ENCODE peak calls at places on chromosomes 13 and 19, in six cellular contexts. O is neuronal stem cell, V is IMR-90, W is mesenchymal stem cell, R is H1, B is trophoblast cell. D is an unnamed sample.
A peak's percentile ranks its signal among the peaks of the same experiment; 100 is the strongest.

GRCh38 chr13:24194447-24194846 is 33.9 kb downstream of the SPATA13 start:
- DNase-seq in O (no peak), V (no peak), W (no peak), R (no peak), B (peak; percentile 22), D (no peak)

GRCh38 chr19:56678205-56678604 is 6.6 kb upstream of the ZNF835 start:
- DNase-seq in O (no peak), V (no peak), W (no peak), R (no peak), B (no peak), D (no peak)

GRCh38 chr19:16764793-16765433 is 45.3 kb downstream of the NWD1 start:
- DNase-seq in O (no peak), V (no peak), W (no peak), R (no peak), B (peak; percentile 35), D (no peak)

GRCh38 chr13:43153436-43154082 is 130.2 kb downstream of the DNAJC15 start:
- DNase-seq in O (no peak), V (peak; percentile 44), W (peak; percentile 82), R (no peak), B (peak; percentile 99), D (no peak)

GRCh38 chr13:102233566-102234208 is 168.2 kb downstream of the FGF14 start:
- DNase-seq in O (no peak), V (no peak), W (no peak), R (no peak), B (no peak), D (no peak)

GRCh38 chr19:16887353-16888265 is 1.2 kb upstream of the F2RL3 start:
- DNase-seq in O (no peak), V (no peak), W (peak; percentile 76), R (no peak), B (no peak), D (no peak)

GRCh38 chr13:48739346-48740037 is 85.8 kb downstream of the CYSLTR2 start:
- DNase-seq in O (no peak), V (peak; percentile 47), W (peak; percentile 51), R (no peak), B (no peak), D (no peak)

GRCh38 chr19:39416152-39416551 is 3.7 kb downstream of the PLEKHG2 start:
- DNase-seq in O (no peak), V (no peak), W (no peak), R (no peak), B (no peak), D (no peak)

GRCh38 chr19:38043649-38044144 is 136.7 kb downstream of the SIPA1L3 start:
- DNase-seq in O (no peak), V (no peak), W (no peak), R (no peak), B (no peak), D (no peak)

GRCh38 chr13:48783831-48784230 is 130.1 kb downstream of the CYSLTR2 start:
- DNase-seq in O (no peak), V (no peak), W (no peak), R (no peak), B (peak; percentile 62), D (no peak)

GRCh38 chr13:36421447-36421846 is 10.8 kb upstream of the CCNA1 start:
- DNase-seq in O (no peak), V (no peak), W (no peak), R (no peak), B (no peak), D (no peak)

GRCh38 chr13:77595166-77595810 is 59.8 kb downstream of the SCEL start:
- DNase-seq in O (no peak), V (no peak), W (no peak), R (no peak), B (no peak), D (no peak)

GRCh38 chr19:872266-872951 is 12.9 kb downstream of the CFD start:
- DNase-seq in O (no peak), V (peak; percentile 38), W (peak; percentile 65), R (no peak), B (peak; percentile 65), D (peak; percentile 94)

GRCh38 chr13:27921961-27922910 is 2.4 kb downstream of the PDX1 start:
- DNase-seq in O (peak; percentile 9), V (no peak), W (no peak), R (no peak), B (no peak), D (peak; percentile 38)

GRCh38 chr13:79995334-79995733 is 345.6 kb downstream of the SPRY2 start:
- DNase-seq in O (no peak), V (peak; percentile 85), W (peak; percentile 83), R (no peak), B (no peak), D (no peak)

GRCh38 chr13:35785563-35786327 is 309.3 kb upstream of the MAB21L1 start:
- DNase-seq in O (no peak), V (no peak), W (no peak), R (no peak), B (no peak), D (no peak)

GRCh38 chr13:66461021-66461420 is 769.1 kb downstream of the PCDH9 start:
- DNase-seq in O (no peak), V (peak; percentile 54), W (no peak), R (no peak), B (no peak), D (no peak)

GRCh38 chr13:113897161-113897560 is 33.3 kb upstream of the GAS6 start:
- DNase-seq in O (no peak), V (peak; percentile 98), W (peak; percentile 93), R (no peak), B (peak; percentile 69), D (no peak)

GRCh38 chr19:34365463-34366401 is 736 bp downstream of the GPI start:
- DNase-seq in O (no peak), V (peak; percentile 32), W (peak; percentile 54), R (no peak), B (peak; percentile 26), D (peak; percentile 36)

GRCh38 chr19:48806518-48806817 is 4.4 kb downstream of the BCAT2 start:
- DNase-seq in O (no peak), V (no peak), W (no peak), R (no peak), B (peak; percentile 74), D (peak; percentile 83)

GRCh38 chr19:33298146-33298911 is 4.0 kb downstream of the CEBPA start:
- DNase-seq in O (no peak), V (no peak), W (no peak), R (no peak), B (peak; percentile 78), D (no peak)

GRCh38 chr19:33301011-33301899 is 1.1 kb downstream of the CEBPA start:
- DNase-seq in O (no peak), V (no peak), W (peak; percentile 7), R (no peak), B (peak; percentile 51), D (no peak)

GRCh38 chr19:33299061-33299665 is 3.2 kb downstream of the CEBPA start:
- DNase-seq in O (no peak), V (no peak), W (no peak), R (no peak), B (peak; percentile 66), D (no peak)

GRCh38 chr19:33301900-33302174 is 497 bp downstream of the CEBPA start:
- DNase-seq in O (no peak), V (no peak), W (no peak), R (no peak), B (no peak), D (no peak)

DNA sequence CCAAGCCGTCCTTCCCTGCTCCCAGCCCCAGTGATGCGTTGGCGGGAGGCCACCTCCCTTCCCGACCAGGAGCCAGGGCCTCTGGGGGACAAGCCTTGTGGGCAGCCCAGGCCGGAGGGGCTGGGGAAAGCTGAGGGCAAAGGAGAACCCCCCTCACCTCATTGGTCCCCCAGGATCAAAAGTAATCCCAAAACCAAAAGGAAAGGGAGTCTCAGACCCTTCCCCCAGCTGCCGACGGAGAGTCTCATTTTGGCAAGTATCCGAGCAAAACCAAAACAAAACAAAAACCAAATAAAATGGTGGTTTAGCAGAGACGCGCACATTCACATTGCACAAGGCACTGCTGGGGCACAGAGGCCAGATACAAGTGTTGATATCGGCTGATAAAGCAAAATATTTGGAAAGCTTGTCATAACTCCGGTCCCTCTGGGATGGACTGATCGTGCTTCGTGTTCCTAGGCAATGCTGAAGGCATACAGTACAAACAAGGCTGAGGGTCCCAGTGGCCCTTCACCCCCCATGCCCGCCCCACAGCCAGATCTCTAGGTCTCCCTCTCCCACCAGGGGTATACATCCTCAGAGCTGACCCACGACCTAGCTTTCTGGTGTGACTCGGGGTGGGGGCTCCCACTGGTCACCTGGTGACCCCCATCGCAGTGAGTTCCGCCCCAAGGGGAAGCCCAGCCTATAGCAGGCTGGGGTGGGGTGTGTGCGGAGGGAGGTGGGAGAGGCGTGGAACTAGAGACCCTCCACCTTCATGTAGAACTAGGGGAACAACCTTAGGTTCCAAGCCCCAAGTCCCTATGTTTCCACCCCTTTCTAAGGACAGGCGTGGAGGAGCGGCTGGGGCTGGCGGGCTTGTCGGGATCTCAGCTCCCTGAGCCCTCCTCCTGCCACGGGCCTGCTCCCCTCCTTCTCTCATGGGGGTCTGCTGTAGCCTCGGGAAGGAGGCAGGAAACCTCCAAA is 2.0 kb downstream of the CEBPA start:
- DNase-seq in O (no peak), V (no peak), W (no peak), R (no peak), B (peak; percentile 91), D (no peak)
- H3K27ac ChIP-seq in O (no peak overlapping the region), V (no peak overlapping the region), W (no peak overlapping the region), R (no peak overlapping the region), B (peak overlapping the region; percentile 72), D (no peak overlapping the region)

DNA sequence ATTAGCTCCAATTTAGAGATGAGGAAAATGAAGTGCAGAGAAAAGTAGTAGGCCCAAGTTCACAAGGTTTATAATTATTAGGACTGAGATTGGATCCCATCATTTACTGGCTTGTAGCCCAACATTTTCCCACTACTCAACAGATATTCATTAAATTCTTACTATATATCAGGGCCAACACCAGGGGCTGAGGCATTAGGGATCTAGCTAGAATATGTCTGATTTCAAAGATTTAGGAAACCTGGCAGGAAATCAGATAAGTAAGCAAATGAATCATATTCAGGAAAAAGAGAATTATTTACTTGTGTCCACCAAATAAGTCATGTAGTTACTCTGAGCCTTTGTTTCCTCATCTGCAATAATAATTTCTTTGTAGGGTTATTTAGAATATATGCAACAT is 94.3 kb downstream of the OXGR1 start:
- DNase-seq in O (no peak), V (no peak), W (no peak), R (no peak), B (no peak), D (no peak)
- H3K14ac ChIP-seq in O (no peak overlapping the region), V (no peak overlapping the region), W (no peak overlapping the region), R (no peak overlapping the region), B (no peak overlapping the region), D (no peak overlapping the region)

GRCh38 chr19:13819242-13819641 is 24.0 kb downstream of the ZSWIM4 start:
- DNase-seq in O (no peak), V (no peak), W (peak; percentile 40), R (no peak), B (peak; percentile 7), D (no peak)
- H3K9ac ChIP-seq in O (no peak overlapping the region), V (no peak overlapping the region), W (no peak overlapping the region), R (no peak overlapping the region), B (no peak overlapping the region), D (no peak overlapping the region)

DNA sequence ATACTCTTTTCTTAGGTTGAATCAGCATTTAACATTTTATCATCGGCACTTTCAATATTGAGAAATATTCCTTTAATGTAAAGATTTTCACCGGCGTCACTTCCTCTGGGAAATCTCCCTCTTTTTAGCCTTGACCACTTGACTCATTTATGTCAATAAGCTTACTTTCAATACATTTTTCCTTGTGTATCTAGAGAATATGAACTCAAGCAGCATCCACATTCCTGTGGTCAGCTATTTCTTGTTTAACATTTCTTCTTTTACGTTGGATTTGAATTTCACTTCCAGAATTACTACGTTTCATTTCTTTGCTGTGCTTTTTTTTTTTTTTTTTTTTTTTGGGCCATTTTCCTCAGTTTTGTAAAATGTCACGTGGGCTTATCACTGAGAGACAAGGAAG is 271.2 kb upstream of the HTR2A start:
- DNase-seq in O (no peak), V (peak; percentile 92), W (peak; percentile 61), R (no peak), B (no peak), D (no peak)
- H3K27ac ChIP-seq in O (no peak overlapping the region), V (no peak overlapping the region), W (no peak overlapping the region), R (no peak overlapping the region), B (no peak overlapping the region), D (no peak overlapping the region)